ENCODE peak calls at places on chromosomes 11 and 22, in eight cellular contexts. B is foreskin fibroblast, J is ovary, T is heart left ventricle, A is astrocyte of the spinal cord, R is AG09319, X is psoas muscle, F is nephron progenitor cell. Y is an unnamed sample.

GRCh38 chr22:44125421-44125820 is 55.3 kb upstream of the PARVG start:
- DNase-seq in J (no peak), X (no peak), B (no peak), F (no peak), T (no peak), R (no peak), A (no peak), Y (no peak)

GRCh38 chr11:90737328-90738050 is 514.6 kb upstream of the CHORDC1 start:
- DNase-seq in T (no peak), B (no peak), J (no peak), X (no peak), F (no peak), R (no peak), A (peak), Y (no peak)

GRCh38 chr11:76640540-76640939 is 30.0 kb downstream of the LRRC32 start:
- DNase-seq in R (no peak), X (no peak), A (no peak), J (no peak), B (no peak), F (no peak), T (no peak), Y (no peak)

GRCh38 chr22:37022483-37023337 is 3.2 kb downstream of the MPST start:
- DNase-seq in J (no peak), T (no peak), F (no peak), A (no peak), B (no peak), R (no peak), X (no peak), Y (no peak)

GRCh38 chr22:31752096-31752847 is 1.5 kb upstream of the DEPDC5 start:
- DNase-seq in F (no peak), R (no peak), X (no peak), B (no peak), T (no peak), A (no peak), J (no peak), Y (no peak)

GRCh38 chr11:77347962-77348361 is 46.5 kb upstream of the GDPD4 start:
- DNase-seq in J (no peak), A (no peak), T (no peak), F (no peak), X (no peak), R (no peak), B (no peak), Y (no peak)

GRCh38 chr11:1746516-1746931 is 3.9 kb downstream of the IFITM10 start:
- DNase-seq in F (no peak), J (no peak), T (no peak), R (no peak), B (no peak), A (no peak), X (peak), Y (no peak)

GRCh38 chr11:79705648-79706047 is 264.8 kb upstream of the TENM4 start:
- DNase-seq in A (no peak), X (no peak), R (no peak), B (no peak), F (no peak), T (no peak), J (no peak), Y (no peak)

GRCh38 chr11:12386309-12386708 is 8.9 kb downstream of the PARVA start:
- DNase-seq in B (no peak), A (no peak), J (no peak), R (no peak), F (no peak), T (no peak), X (no peak), Y (no peak)

GRCh38 chr22:43377486-43377995 is 34.3 kb upstream of the MPPED1 start:
- DNase-seq in B (no peak), J (no peak), R (no peak), F (no peak), T (no peak), X (no peak), A (no peak), Y (no peak)

GRCh38 chr11:7604331-7604973 is 68.8 kb downstream of the CYB5R2 start:
- DNase-seq in T (no peak), B (no peak), R (no peak), X (no peak), J (no peak), F (peak), A (no peak), Y (no peak)

GRCh38 chr22:28112548-28113043 is 193.5 kb upstream of the PITPNB start:
- DNase-seq in J (peak), R (no peak), T (peak), F (peak), A (peak), B (peak), X (peak), Y (no peak)

GRCh38 chr11:119338318-119338890 is 2.3 kb downstream of the C1QTNF5 start:
- DNase-seq in R (no peak), T (peak), A (peak), F (peak), B (peak), J (peak), X (peak), Y (peak)

GRCh38 chr22:37880668-37881440 is 25.2 kb upstream of the MICALL1 start:
- DNase-seq in X (no peak), R (no peak), F (no peak), B (peak), J (no peak), T (no peak), A (peak), Y (no peak)

GRCh38 chr11:6156628-6157367 is 13.3 kb downstream of the OR52B2 start:
- DNase-seq in R (no peak), T (no peak), X (no peak), A (no peak), J (no peak), B (no peak), F (no peak), Y (no peak)

GRCh38 chr11:119863811-119864601 is 135.0 kb upstream of the NECTIN1 start:
- DNase-seq in T (no peak), J (no peak), R (no peak), B (no peak), F (peak), X (no peak), A (no peak), Y (no peak)

GRCh38 chr22:44396021-44396726 is 83.4 kb upstream of the SHISAL1 start:
- DNase-seq in F (no peak), X (no peak), R (no peak), A (no peak), J (peak), B (no peak), T (no peak), Y (no peak)

GRCh38 chr11:88695701-88696414 is 358.3 kb upstream of the CTSC start:
- DNase-seq in X (no peak), F (peak), T (no peak), R (no peak), A (no peak), J (no peak), B (no peak), Y (no peak)

GRCh38 chr11:126152586-126152985 is 58.9 kb downstream of the RPUSD4 start:
- DNase-seq in J (no peak), R (no peak), X (no peak), B (no peak), F (no peak), A (no peak), T (no peak), Y (no peak)

GRCh38 chr11:35303596-35304392 is 115.6 kb downstream of the SLC1A2 start:
- DNase-seq in J (peak), R (peak), A (peak), B (peak), F (no peak), T (peak), X (peak), Y (no peak)

GRCh38 chr11:122661182-122661945 is 5.8 kb downstream of the UBASH3B start:
- DNase-seq in T (no peak), A (no peak), X (no peak), B (peak), J (no peak), R (peak), F (peak), Y (no peak)

GRCh38 chr11:134237557-134237922 is 13.1 kb downstream of the VPS26B start:
- DNase-seq in F (no peak), T (no peak), J (no peak), R (no peak), A (no peak), X (no peak), B (no peak), Y (no peak)

GRCh38 chr11:76624515-76625379 is 45.8 kb downstream of the LRRC32 start:
- DNase-seq in T (no peak), X (no peak), F (no peak), R (no peak), A (no peak), J (no peak), B (no peak), Y (no peak)

GRCh38 chr11:110156503-110156902 is 63.3 kb downstream of the ZC3H12C start:
- DNase-seq in A (no peak), B (no peak), F (no peak), J (no peak), T (no peak), R (no peak), X (no peak), Y (no peak)

GRCh38 chr11:9001736-9002135 is 2.1 kb downstream of the NRIP3 start:
- DNase-seq in J (no peak), T (no peak), R (no peak), B (peak), X (no peak), F (no peak), A (peak), Y (no peak)

GRCh38 chr22:27450448-27450847 is 351.1 kb downstream of the MN1 start:
- DNase-seq in B (no peak), R (no peak), A (no peak), F (no peak), J (no peak), X (no peak), T (no peak), Y (no peak)

GRCh38 chr22:47783433-47784366 is 1021.2 kb downstream of the TBC1D22A start:
- DNase-seq in T (no peak), X (no peak), R (no peak), J (no peak), F (no peak), A (no peak), B (no peak), Y (no peak)

GRCh38 chr22:19638282-19639015 is 75.9 kb upstream of the SEPTIN5 start:
- DNase-seq in A (no peak), T (no peak), J (no peak), R (no peak), X (no peak), B (no peak), F (no peak), Y (no peak)

GRCh38 chr22:44646141-44646540 is 55.9 kb upstream of the PRR5 start:
- DNase-seq in B (no peak), R (no peak), X (no peak), A (no peak), J (no peak), F (no peak), T (no peak), Y (no peak)

GRCh38 chr11:28820296-28820989 is 712.3 kb downstream of the METTL15 start:
- DNase-seq in T (no peak), F (no peak), B (peak), J (no peak), R (no peak), A (no peak), X (no peak), Y (no peak)

GRCh38 chr22:46902436-46902835 is 140.0 kb downstream of the TBC1D22A start:
- DNase-seq in A (no peak), X (no peak), R (no peak), J (no peak), F (no peak), T (no peak), B (no peak), Y (no peak)

GRCh38 chr11:35725880-35726279 is 63.3 kb downstream of the TRIM44 start:
- DNase-seq in R (no peak), X (no peak), T (no peak), B (peak), F (no peak), A (peak), J (no peak), Y (no peak)

GRCh38 chr22:26981111-26981510 is 323.7 kb downstream of the MIAT start:
- DNase-seq in F (no peak), R (no peak), T (no peak), B (no peak), J (no peak), X (no peak), A (no peak), Y (no peak)

GRCh38 chr11:1256257-1257045 is 33.6 kb downstream of the MUC5B start:
- DNase-seq in A (no peak), X (no peak), J (no peak), F (no peak), R (no peak), T (no peak), B (no peak), Y (no peak)

GRCh38 chr11:61731211-61731955 is 21.1 kb upstream of the MYRF start:
- DNase-seq in B (no peak), T (no peak), J (no peak), R (no peak), F (no peak), X (no peak), A (no peak), Y (no peak)

GRCh38 chr22:18063311-18063710 is 14.5 kb upstream of the PEX26 start:
- DNase-seq in J (no peak), A (no peak), F (peak), T (no peak), X (no peak), B (no peak), R (no peak), Y (peak)

GRCh38 chr11:9170450-9170849 is 79.1 kb upstream of the SCUBE2 start:
- DNase-seq in J (no peak), X (peak), R (peak), T (no peak), B (peak), A (peak), F (no peak), Y (no peak)

GRCh38 chr11:75087319-75088055 is 9.2 kb downstream of the OR2AT4 start:
- DNase-seq in R (no peak), F (no peak), X (no peak), B (no peak), J (no peak), T (no peak), A (no peak), Y (no peak)

DNA sequence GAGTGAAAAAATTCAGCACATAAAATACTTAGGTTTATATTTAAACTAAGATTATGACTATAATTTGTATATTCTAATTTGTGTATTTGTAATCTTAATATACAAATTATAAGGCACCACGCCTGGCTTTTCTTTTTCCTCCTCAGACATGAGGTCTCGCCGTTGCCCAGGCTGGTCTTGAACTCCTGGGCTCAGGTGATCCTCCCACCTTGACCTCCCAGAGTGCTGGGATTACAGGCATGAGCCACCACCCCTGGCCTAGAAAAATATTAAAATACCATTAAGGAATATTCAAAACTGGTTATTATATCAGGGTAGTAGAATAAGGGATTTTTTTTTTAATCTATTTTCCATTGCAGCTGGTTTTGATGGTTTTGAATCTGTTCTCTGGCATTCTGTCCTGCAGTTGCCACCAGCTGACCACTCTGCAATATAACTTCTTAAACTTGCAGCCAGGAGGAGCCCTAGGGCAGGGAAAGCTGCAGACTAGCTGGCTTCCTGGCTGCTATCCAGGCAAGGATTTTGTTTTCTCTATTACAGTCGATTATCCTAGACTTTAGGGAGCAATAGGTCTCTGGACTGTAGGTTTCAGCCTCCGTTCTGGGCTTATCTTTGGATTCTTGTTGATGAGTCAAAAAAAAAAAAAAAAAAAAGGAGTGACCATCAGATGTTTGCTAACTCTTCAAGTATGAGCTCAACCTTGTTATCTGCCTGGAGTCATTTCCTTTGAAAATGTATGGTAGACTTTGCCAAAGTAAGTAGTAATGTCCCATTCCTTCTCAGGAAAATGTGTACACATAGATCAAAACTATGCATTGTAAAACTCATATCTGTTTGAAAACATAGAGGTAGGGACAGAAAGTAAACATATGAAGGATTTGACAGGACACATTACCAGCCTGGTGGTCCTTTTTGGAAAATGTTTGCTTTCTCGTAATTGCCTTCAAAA is 13.2 kb downstream of the POLA2 start:
- DNase-seq in R (peak), X (peak), B (peak), F (peak), J (peak), A (peak), T (peak), Y (peak)
- TF ChIP-seq CTCF in R (peak), X (peak), B (peak), F (peak), J (peak), A (peak), T (peak), Y (peak)

GRCh38 chr11:60607483-60607882 is 91.9 kb upstream of the MS4A8 start:
- DNase-seq in B (no peak), F (no peak), R (no peak), A (no peak), J (no peak), T (no peak), X (no peak), Y (no peak)
- TF ChIP-seq CTCF in B (no peak), F (peak), R (no peak), A (no peak), J (no peak), T (no peak), X (no peak), Y (peak)

DNA sequence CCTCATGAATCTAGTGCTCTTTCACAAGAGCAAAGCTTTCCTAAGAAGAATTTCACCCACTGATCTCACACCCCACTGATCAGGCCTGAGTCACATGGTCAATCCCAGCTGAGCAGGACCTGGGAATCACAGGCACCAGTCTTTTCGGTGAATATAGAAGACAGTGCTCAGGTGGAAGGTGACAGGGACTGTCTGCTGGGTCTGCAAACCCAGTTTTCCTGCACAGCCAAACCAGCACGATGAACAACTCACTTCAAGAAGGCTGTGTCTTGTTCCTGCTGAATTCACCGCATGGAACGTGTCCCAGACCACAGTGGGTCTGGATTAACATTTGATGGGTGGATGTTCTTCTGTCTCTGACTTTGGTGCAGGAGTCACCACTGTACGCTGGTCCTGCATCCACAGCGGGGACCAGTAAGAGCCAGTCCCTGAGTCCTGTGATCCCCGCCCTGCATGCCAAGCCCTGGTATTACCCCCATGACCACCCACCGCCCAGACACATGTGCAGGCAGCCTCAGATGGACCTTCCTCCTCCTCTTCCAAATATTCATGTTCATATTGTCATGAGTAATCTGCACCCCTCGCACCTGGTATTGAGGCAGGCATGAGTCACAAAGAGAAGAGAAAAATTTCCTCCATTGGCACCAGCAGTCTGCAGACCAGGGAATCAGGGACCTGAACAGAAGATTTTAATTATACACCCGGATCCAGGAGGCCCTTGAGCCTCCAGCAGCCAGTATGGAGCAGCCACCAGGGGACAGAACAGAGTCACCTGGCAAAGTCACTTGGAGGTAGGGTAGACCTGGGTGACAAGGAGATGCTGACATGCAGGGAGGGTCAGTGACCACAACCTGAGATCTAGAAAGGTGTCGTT is 8.6 kb upstream of the IGLL5 start:
- DNase-seq in T (no peak), B (no peak), F (no peak), A (no peak), R (no peak), J (no peak), X (no peak), Y (no peak)
- TF ChIP-seq CTCF in T (no peak), B (no peak), F (no peak), A (no peak), R (no peak), J (no peak), X (no peak), Y (no peak)

GRCh38 chr11:111359223-111360149 is 19.6 kb downstream of the POU2AF1 start:
- DNase-seq in A (no peak), T (no peak), F (no peak), X (no peak), R (no peak), J (no peak), B (no peak), Y (no peak)
- TF ChIP-seq CTCF in A (no peak), T (no peak), F (no peak), X (no peak), R (no peak), J (no peak), B (no peak), Y (no peak)

DNA sequence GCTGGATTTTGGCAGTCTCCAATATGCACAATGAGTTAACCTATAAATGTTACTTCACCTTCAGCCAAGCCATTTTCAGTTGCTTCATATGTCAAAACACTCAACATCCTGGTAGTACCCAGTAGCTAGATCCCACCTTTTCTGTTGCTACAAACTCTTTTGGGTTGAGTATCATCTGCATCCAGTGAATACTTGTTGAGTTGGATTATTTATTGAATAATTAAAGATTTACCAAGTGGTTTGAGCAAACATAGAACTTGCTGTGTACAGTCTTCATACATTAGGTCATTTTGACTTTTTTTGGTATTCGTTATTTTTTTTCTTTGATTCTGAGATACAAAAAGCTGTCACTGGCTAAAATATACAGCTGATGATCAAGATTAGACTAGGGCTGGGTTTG is 62.6 kb downstream of the AMOTL1 start:
- DNase-seq in T (no peak), F (no peak), R (no peak), B (no peak), X (no peak), A (no peak), J (no peak), Y (no peak)
- TF ChIP-seq CTCF in T (no peak), F (no peak), R (no peak), B (no peak), X (no peak), A (no peak), J (no peak), Y (no peak)

GRCh38 chr11:57456960-57457642 is 3.2 kb upstream of the RTN4RL2 start:
- DNase-seq in X (peak), J (peak), T (peak), B (peak), F (peak), A (peak), R (peak), Y (peak)
- TF ChIP-seq CTCF in X (peak), J (peak), T (peak), B (peak), F (peak), A (peak), R (peak), Y (peak)